ENCODE peak calls at places on chromosomes 7 and 10, in eight cellular contexts. L is ovary; T is activated gamma-delta T cell; F is aorta; G is left ventricle myocardium inferior; P is stimulated activated CD4-positive, alpha-beta T cell treated with anti-CD3 and anti-CD28 coated beads, Interleukin-4, amount 100 ng/mL, for 1 hour; V is NAMALWA; D is progenitor cell of endocrine pancreas. Z is an unnamed sample.

GRCh38 chr10:94412439-94412838 is 10.1 kb downstream of the TBC1D12 start:
- DNase-seq in G (no peak), P (no peak), V (no peak), D (no peak), F (no peak), L (no peak), T (no peak), Z (no peak)

GRCh38 chr7:92025260-92025659 is 84.6 kb downstream of the AKAP9 start:
- DNase-seq in V (no peak), P (no peak), D (no peak), L (no peak), T (no peak), G (no peak), F (no peak), Z (no peak)

GRCh38 chr10:80542053-80542452 is 4.4 kb downstream of the SH2D4B start:
- DNase-seq in T (no peak), G (no peak), P (no peak), D (no peak), F (no peak), L (no peak), V (no peak), Z (no peak)

GRCh38 chr7:104552102-104552501 is 223.7 kb downstream of the LHFPL3 start:
- DNase-seq in V (peak; percentile 56), P (peak; percentile 2), D (peak; percentile 64), F (no peak), T (no peak), G (peak; percentile 17), L (no peak), Z (peak; percentile 7)

GRCh38 chr10:99582255-99582770 is 37.9 kb downstream of the SLC25A28 start:
- DNase-seq in L (no peak), G (no peak), P (no peak), D (no peak), T (no peak), F (no peak), V (no peak), Z (no peak)

GRCh38 chr7:134154581-134155130 is 27.5 kb downstream of the LRGUK start:
- DNase-seq in G (no peak), F (no peak), T (no peak), D (no peak), V (no peak), L (no peak), P (no peak), Z (no peak)

GRCh38 chr7:127578036-127578684 is 7.2 kb downstream of the GCC1 start:
- DNase-seq in D (no peak), G (no peak), L (no peak), V (peak; percentile 39), F (no peak), P (no peak), T (no peak), Z (no peak)

GRCh38 chr10:117096559-117097201 is 41.4 kb downstream of the VAX1 start:
- DNase-seq in P (no peak), V (no peak), T (no peak), F (no peak), L (no peak), G (no peak), D (no peak), Z (no peak)

GRCh38 chr7:13992621-13992982 is 3.1 kb upstream of the ETV1 start:
- DNase-seq in T (no peak), L (no peak), G (no peak), V (no peak), P (no peak), D (no peak), F (no peak), Z (no peak)